ENCODE peak calls at places on chromosomes 4 and X, in six cellular contexts. P is activated CD8-positive, alpha-beta T cell treated with anti-CD3 and anti-CD28 coated beads, Interleukin-2, amount 10 ng/mL, durations not matched to agents 7 days and 5 days; X is retina; R is stromal cell of bone marrow; L is AG08396; C is OCI-LY7. Y is an unnamed sample.

GRCh38 chr4:26288308-26288982 is 32.4 kb upstream of the RBPJ start:
- DNase-seq in R (no peak), P (peak; percentile 36), L (peak; percentile 51), C (no peak), X (no peak), Y (peak; percentile 66)

GRCh38 chr4:99483636-99484035 is 27.2 kb upstream of the C4orf17 start:
- DNase-seq in R (peak; percentile 5), C (no peak), X (no peak), L (no peak), P (no peak), Y (no peak)

GRCh38 chrX:155216940-155217450 is 735 bp downstream of the VBP1 start:
- DNase-seq in L (peak; percentile 23), C (peak; percentile 3), P (peak; percentile 22), X (no peak), R (peak; percentile 2), Y (no peak)

GRCh38 chr4:113822555-113823290 is 61.2 kb upstream of the CAMK2D start:
- DNase-seq in L (no peak), R (no peak), X (no peak), C (no peak), P (no peak), Y (no peak)

GRCh38 chrX:44152867-44153266 is 179.7 kb upstream of the NDP start:
- DNase-seq in R (peak; percentile 54), X (no peak), P (no peak), L (no peak), C (no peak), Y (no peak)

GRCh38 chr4:48223633-48224295 is 45.9 kb downstream of the TEC start:
- DNase-seq in R (no peak), X (no peak), P (no peak), C (no peak), L (no peak), Y (peak; percentile 54)

GRCh38 chr4:54581807-54582206 is 76.0 kb upstream of the KIT start:
- DNase-seq in L (no peak), P (no peak), X (no peak), R (no peak), C (no peak), Y (no peak)

GRCh38 chr4:105808459-105809041 is 86.7 kb upstream of the NPNT start:
- DNase-seq in C (no peak), R (peak; percentile 77), X (no peak), L (peak; percentile 44), P (no peak), Y (peak; percentile 72)

GRCh38 chrX:111181883-111182400 is 86.0 kb downstream of the PAK3 start:
- DNase-seq in X (peak; percentile 57), R (no peak), C (no peak), P (no peak), L (no peak), Y (no peak)

GRCh38 chr4:139219450-139220055 is 42.5 kb upstream of the ELF2 start:
- DNase-seq in X (no peak), C (no peak), L (no peak), P (no peak), R (no peak), Y (no peak)

Y was measured in RPMI7951.